ENCODE peak calls at places on chromosomes 16 and 17, in ten cellular contexts. Q is nucleus accumbens; A is activated CD8-positive, alpha-beta memory T cell treated with anti-CD3 and anti-CD28 coated beads for 48 hours; E is SJSA1; W is skeletal muscle cell; Y is RPMI7951; X is HAP-1; I is prostate gland; U is HFFc6; O is HTR-8/SVneo. C is an unnamed sample.

GRCh38 chr16:649646-650045 is 481 bp downstream of the WDR90 start:
- DNase-seq in W (no peak), O (no peak), U (no peak), X (no peak), A (no peak), E (no peak), Q (no peak), I (no peak), Y (no peak), C (no peak)

GRCh38 chr16:85390511-85391174 is 222.5 kb upstream of the GSE1 start:
- DNase-seq in O (peak), Q (no peak), Y (peak), W (peak), I (peak), U (peak), E (peak), A (no peak), X (no peak), C (no peak)

GRCh38 chr16:79871906-79872305 is 271.4 kb upstream of the MAF start:
- DNase-seq in E (no peak), X (no peak), A (no peak), O (no peak), U (no peak), W (no peak), Q (no peak), I (no peak), Y (no peak), C (no peak)

GRCh38 chr16:71626018-71626857 is at the start of gene MARVELD3:
- DNase-seq in I (peak), X (no peak), W (no peak), U (no peak), E (no peak), A (no peak), Y (no peak), O (peak), Q (no peak), C (no peak)

GRCh38 chr17:71412803-71413202 is 708.0 kb upstream of the SOX9 start:
- DNase-seq in X (no peak), A (no peak), O (peak), Q (no peak), I (no peak), W (peak), U (peak), E (peak), Y (peak), C (no peak)

GRCh38 chr16:49836668-49837067 is 19.2 kb downstream of the ZNF423 start:
- DNase-seq in U (no peak), W (no peak), Q (no peak), E (no peak), Y (no peak), I (no peak), X (no peak), O (no peak), A (no peak), C (no peak)

GRCh38 chr16:2511128-2511785 is 2.5 kb upstream of the ATP6V0C start:
- DNase-seq in Y (no peak), E (no peak), Q (no peak), X (no peak), A (no peak), U (no peak), W (no peak), O (no peak), I (no peak), C (no peak)

GRCh38 chr16:57622361-57623250 is 5.8 kb upstream of the ADGRG1 start:
- DNase-seq in I (no peak), O (no peak), U (no peak), W (no peak), Y (no peak), X (no peak), A (no peak), Q (no peak), E (no peak), C (no peak)

GRCh38 chr17:75065562-75066151 is 18.6 kb downstream of the KCTD2 start:
- DNase-seq in E (no peak), U (peak), Y (no peak), Q (no peak), O (no peak), A (no peak), X (no peak), I (no peak), W (no peak), C (no peak)

GRCh38 chr17:1030684-1031557 is 34.0 kb downstream of the TIMM22 start:
- DNase-seq in W (no peak), A (no peak), I (peak), O (no peak), X (no peak), Q (no peak), Y (no peak), E (no peak), U (no peak), C (no peak)

GRCh38 chr16:84821179-84821578 is 1.4 kb downstream of the CRISPLD2 start:
- DNase-seq in Q (no peak), A (no peak), U (no peak), X (no peak), I (no peak), W (no peak), O (no peak), Y (no peak), E (no peak), C (no peak)

GRCh38 chr17:14228903-14229302 is 7.8 kb downstream of the CDRT15 start:
- DNase-seq in W (peak), E (no peak), Y (no peak), X (no peak), O (no peak), Q (no peak), A (no peak), U (peak), I (no peak), C (no peak)

GRCh38 chr16:88697831-88698693 is 8.1 kb downstream of the RNF166 start:
- DNase-seq in E (no peak), A (no peak), O (no peak), X (no peak), U (no peak), I (no peak), Y (no peak), W (no peak), Q (no peak), C (no peak)

GRCh38 chr16:71407731-71408130 is 34.1 kb downstream of the TLE7 start:
- DNase-seq in O (no peak), Q (no peak), Y (no peak), I (no peak), X (no peak), W (no peak), A (no peak), U (no peak), E (no peak), C (no peak)

GRCh38 chr16:51153275-51153991 is 2.4 kb upstream of the SALL1 start:
- DNase-seq in Q (peak), W (no peak), Y (no peak), I (no peak), U (no peak), X (no peak), E (no peak), A (no peak), O (no peak), C (no peak)

GRCh38 chr16:85573696-85574641 is 39.2 kb upstream of the GSE1 start:
- DNase-seq in E (peak), A (no peak), I (no peak), W (peak), X (peak), Y (peak), O (no peak), U (no peak), Q (peak), C (no peak)

GRCh38 chr16:54812229-54812628 is 118.4 kb upstream of the IRX5 start:
- DNase-seq in X (peak), Q (no peak), W (no peak), E (no peak), Y (peak), A (no peak), U (no peak), I (no peak), O (no peak), C (no peak)

GRCh38 chr17:40122466-40122943 is 734 bp downstream of the MSL1 start:
- DNase-seq in O (no peak), U (peak), X (no peak), A (no peak), W (no peak), I (no peak), Y (peak), E (peak), Q (no peak), C (no peak)

GRCh38 chr16:50354629-50355456 is 13.9 kb downstream of the BRD7 start:
- DNase-seq in U (no peak), Y (peak), A (no peak), I (no peak), O (no peak), E (peak), X (peak), W (no peak), Q (no peak), C (no peak)

GRCh38 chr17:73794336-73794735 is 150.1 kb upstream of the SDK2 start:
- DNase-seq in A (no peak), X (no peak), W (no peak), E (no peak), I (no peak), U (no peak), Q (no peak), O (no peak), Y (no peak), C (no peak)

GRCh38 chr17:50056217-50056960 is 479 bp downstream of the ITGA3 start:
- DNase-seq in O (no peak), X (peak), Q (no peak), W (no peak), Y (peak), A (peak), I (peak), E (peak), U (peak), C (peak)

GRCh38 chr17:77076046-77076882 is 64.5 kb upstream of the SEC14L1 start:
- DNase-seq in W (peak), X (no peak), Q (no peak), I (no peak), E (no peak), O (peak), A (no peak), Y (peak), U (no peak), C (no peak)

GRCh38 chr17:79500738-79501533 is 109.9 kb downstream of the RBFOX3 start:
- DNase-seq in Q (no peak), E (no peak), Y (no peak), X (no peak), I (no peak), U (no peak), A (no peak), O (no peak), W (no peak), C (no peak)

GRCh38 chr16:4283939-4284338 is 11.1 kb upstream of the TFAP4 start:
- DNase-seq in Q (no peak), O (no peak), E (no peak), Y (no peak), I (no peak), X (no peak), W (no peak), U (peak), A (no peak), C (no peak)

GRCh38 chr17:27873746-27874145 is 19.4 kb downstream of the LYRM9 start:
- DNase-seq in Y (no peak), X (no peak), I (peak), A (no peak), E (no peak), Q (no peak), O (no peak), W (no peak), U (no peak), C (no peak)

GRCh38 chr16:52812945-52813556 is 239.6 kb downstream of the CHD9NB start:
- DNase-seq in W (peak), O (peak), Y (peak), Q (no peak), U (no peak), X (peak), E (peak), A (no peak), I (no peak), C (no peak)

GRCh38 chr17:78504156-78504925 is 72.9 kb downstream of the DNAH17 start:
- DNase-seq in E (no peak), I (no peak), W (no peak), A (no peak), X (no peak), U (no peak), Q (no peak), O (no peak), Y (no peak), C (no peak)

GRCh38 chr16:75250809-75251279 is 580 bp downstream of the BCAR1 start:
- DNase-seq in E (peak), U (no peak), O (no peak), I (no peak), A (no peak), Y (peak), W (no peak), Q (no peak), X (no peak), C (no peak)

GRCh38 chr17:36510636-36511035 is 24.0 kb downstream of the MYO19 start:
- DNase-seq in A (no peak), U (no peak), I (no peak), X (no peak), Q (no peak), E (no peak), Y (no peak), O (no peak), W (no peak), C (no peak)

GRCh38 chr17:76432712-76433336 is 20.1 kb downstream of the UBE2O start:
- DNase-seq in W (no peak), E (no peak), U (peak), A (no peak), O (no peak), Y (peak), X (peak), I (no peak), Q (no peak), C (no peak)

GRCh38 chr16:81987121-81987520 is 24.1 kb downstream of the SDR42E1 start:
- DNase-seq in W (no peak), E (no peak), A (no peak), O (no peak), X (no peak), Q (no peak), I (no peak), U (no peak), Y (peak), C (no peak)